ENCODE peak calls at places on chromosomes 2 and 18, in ten cellular contexts. G is IMR-90, N is neural progenitor cell, O is mucosa of descending colon, M is HCT116, J is spleen, P is right atrium auricular region, Y is GM23248, I is PC-9, A is heart right ventricle. V is an unnamed sample. For H3K4me1, the result is how much of the 10 kb centered on the place peaks cover.

GRCh38 chr18:32548688-32549087 is 78.0 kb upstream of the GAREM1 start:
- DNase-seq in G (no peak), N (peak), O (no peak), M (no peak), J (no peak), P (no peak), Y (no peak), I (no peak), A (no peak), V (no peak)

GRCh38 chr2:127631184-127631996 is 14.6 kb upstream of the GPR17 start:
- DNase-seq in G (no peak), N (no peak), O (no peak), M (no peak), J (peak), P (no peak), Y (no peak), I (no peak), A (peak), V (no peak)

GRCh38 chr2:174970092-174970491 is 35.1 kb downstream of the CHN1 start:
- DNase-seq in G (peak), N (no peak), O (no peak), M (no peak), J (no peak), P (no peak), Y (peak), I (no peak), A (no peak), V (peak)

GRCh38 chr2:33457588-33458247 is 18.7 kb upstream of the RASGRP3 start:
- DNase-seq in G (no peak), N (no peak), O (no peak), M (no peak), J (no peak), P (no peak), Y (no peak), I (no peak), A (no peak), V (peak)

GRCh38 chr18:6920099-6920955 is 190.8 kb downstream of the ARHGAP28 start:
- DNase-seq in G (peak), N (peak), O (no peak), M (no peak), J (no peak), P (no peak), Y (peak), I (peak), A (no peak), V (peak)

GRCh38 chr18:49006641-49007136 is 55.9 kb upstream of the SMAD7 start:
- DNase-seq in G (no peak), N (no peak), O (no peak), M (no peak), J (peak), P (no peak), Y (peak), I (no peak), A (no peak), V (peak)

GRCh38 chr18:35489913-35490490 is 7.8 kb downstream of the INO80C start:
- DNase-seq in G (no peak), N (no peak), O (peak), M (no peak), J (no peak), P (no peak), Y (no peak), I (no peak), A (no peak), V (no peak)

GRCh38 chr18:51350081-51350480 is 152.6 kb upstream of the MEX3C start:
- DNase-seq in G (no peak), N (no peak), O (no peak), M (no peak), J (no peak), P (no peak), Y (no peak), I (peak), A (no peak), V (no peak)

GRCh38 chr2:167198009-167198408 is 309.7 kb downstream of the XIRP2 start:
- DNase-seq in G (no peak), N (no peak), O (no peak), M (no peak), J (no peak), P (no peak), Y (no peak), I (no peak), A (no peak), V (no peak)

GRCh38 chr18:23281626-23282436 is 146.5 kb downstream of the CABLES1 start:
- DNase-seq in G (no peak), N (no peak), O (no peak), M (peak), J (no peak), P (no peak), Y (peak), I (peak), A (no peak), V (no peak)

GRCh38 chr2:4972472-4972871 is 719.7 kb upstream of the SOX11 start:
- DNase-seq in G (no peak), N (no peak), O (no peak), M (no peak), J (no peak), P (no peak), Y (no peak), I (no peak), A (no peak), V (no peak)

GRCh38 chr2:11004206-11004605 is 92.5 kb downstream of the KCNF1 start:
- DNase-seq in G (peak), N (no peak), O (no peak), M (no peak), J (no peak), P (no peak), Y (peak), I (peak), A (no peak), V (peak)

GRCh38 chr18:75223687-75224347 is 13.2 kb downstream of the TSHZ1 start:
- DNase-seq in G (peak), N (no peak), O (no peak), M (no peak), J (no peak), P (no peak), Y (no peak), I (no peak), A (no peak), V (peak)

GRCh38 chr2:136510244-136510643 is 255.1 kb upstream of the THSD7B start:
- DNase-seq in G (no peak), N (peak), O (no peak), M (no peak), J (no peak), P (no peak), Y (no peak), I (no peak), A (no peak), V (no peak)

GRCh38 chr2:26585966-26586365 is 55.2 kb downstream of the CIB4 start:
- DNase-seq in G (no peak), N (no peak), O (no peak), M (no peak), J (peak), P (no peak), Y (no peak), I (no peak), A (no peak), V (no peak)

GRCh38 chr2:236265675-236266074 is 1.5 kb upstream of the ASB18 start:
- DNase-seq in G (no peak), N (no peak), O (no peak), M (no peak), J (no peak), P (peak), Y (no peak), I (no peak), A (no peak), V (no peak)

GRCh38 chr2:1501991-1502390 is 88.7 kb downstream of the TPO start:
- DNase-seq in G (no peak), N (no peak), O (no peak), M (no peak), J (peak), P (no peak), Y (no peak), I (no peak), A (no peak), V (no peak)
- H3K4me1 ChIP-seq in G (under half), N (under half), O (under half), M (under half), J (under half), P (under half), Y (under half), I (under half), A (under half), V (under half)

GRCh38 chr2:36389081-36389480 is 33.5 kb downstream of the CRIM1 start:
- DNase-seq in G (peak), N (no peak), O (no peak), M (no peak), J (no peak), P (no peak), Y (peak), I (peak), A (no peak), V (peak)
- H3K4me1 ChIP-seq in G (under half), N (under half), O (under half), M (under half), J (under half), P (under half), Y (under half), I (under half), A (under half), V (under half)

DNA sequence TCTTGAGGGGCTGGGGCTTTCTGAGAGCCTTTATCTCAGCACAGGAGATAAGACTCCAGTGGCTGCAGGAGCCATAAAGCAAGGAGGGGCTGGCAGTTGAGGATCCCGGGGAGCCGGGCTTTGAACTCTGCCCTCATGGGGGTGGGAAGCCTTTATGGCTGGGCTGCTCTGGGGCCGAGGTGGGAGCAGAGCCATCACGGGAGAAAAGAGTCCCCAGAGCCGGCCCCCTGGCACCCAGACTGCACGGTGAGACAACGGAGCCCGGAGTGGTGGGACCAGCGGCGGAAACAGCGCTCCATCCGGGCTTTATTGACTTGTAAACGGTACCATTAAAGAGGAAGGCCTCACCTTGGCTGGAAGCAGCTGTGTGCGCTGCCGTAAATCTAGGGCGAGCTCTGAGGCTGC is 162.6 kb downstream of the MYCN start:
- DNase-seq in G (no peak), N (no peak), O (peak), M (no peak), J (no peak), P (no peak), Y (no peak), I (no peak), A (no peak), V (no peak)
- H3K4me1 ChIP-seq in G (under half), N (under half), O (under half), M (under half), J (under half), P (under half), Y (under half), I (under half), A (under half), V (under half)

GRCh38 chr2:238139841-238140439 is 1.5 kb downstream of the KLHL30 start:
- DNase-seq in G (no peak), N (no peak), O (no peak), M (no peak), J (no peak), P (no peak), Y (no peak), I (no peak), A (no peak), V (no peak)

GRCh38 chr2:238139141-238139840 is 823 bp downstream of the KLHL30 start:
- DNase-seq in G (no peak), N (peak), O (no peak), M (no peak), J (no peak), P (no peak), Y (no peak), I (no peak), A (no peak), V (no peak)

GRCh38 chr2:238137885-238138284 is 583 bp upstream of the KLHL30 start:
- DNase-seq in G (no peak), N (no peak), O (no peak), M (no peak), J (no peak), P (no peak), Y (no peak), I (no peak), A (no peak), V (no peak)

GRCh38 chr2:238136820-238137537 is 1.5 kb upstream of the KLHL30 start:
- DNase-seq in G (peak), N (no peak), O (no peak), M (no peak), J (no peak), P (peak), Y (peak), I (peak), A (peak), V (no peak)

GRCh38 chr2:238138331-238139102 is at the start of gene KLHL30:
- DNase-seq in G (no peak), N (no peak), O (no peak), M (no peak), J (no peak), P (no peak), Y (no peak), I (no peak), A (peak), V (no peak)
- H3K4me1 ChIP-seq in G (under half), N (under half), O (under half), M (under half), J (under half), P (under half), Y (under half), I (half or more), A (under half), V (under half)

GRCh38 chr2:189408294-189408693 is 33.0 kb upstream of the WDR75 start:
- DNase-seq in G (peak), N (no peak), O (no peak), M (no peak), J (no peak), P (no peak), Y (peak), I (no peak), A (no peak), V (peak)
- H3K4me1 ChIP-seq in G (under half), N (under half), O (under half), M (under half), J (under half), P (under half), Y (under half), I (under half), A (under half), V (under half)

DNA sequence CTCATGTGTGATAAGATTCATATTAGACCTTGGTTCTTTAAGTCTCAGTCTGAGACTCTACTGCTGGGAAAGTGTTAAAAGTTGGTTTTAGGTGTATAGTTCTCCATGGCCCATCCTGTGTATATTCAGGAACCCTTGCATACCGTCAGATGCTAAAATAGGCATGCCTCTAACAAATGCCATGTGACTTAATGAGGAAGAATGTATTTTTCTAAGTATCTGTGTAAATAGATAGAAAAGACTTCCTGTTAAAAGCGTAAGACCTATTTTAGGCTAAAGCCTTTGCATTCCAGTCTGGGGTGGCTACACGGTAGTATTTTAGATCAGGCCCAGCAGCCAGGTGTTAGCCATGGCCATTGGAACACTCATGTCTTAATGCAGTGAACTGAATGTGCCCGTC is 73.3 kb downstream of the RHBDD1 start:
- DNase-seq in G (peak), N (no peak), O (no peak), M (no peak), J (no peak), P (no peak), Y (no peak), I (no peak), A (no peak), V (no peak)
- H3K4me1 ChIP-seq in G (under half), N (under half), O (under half), M (under half), J (under half), P (under half), Y (under half), I (under half), A (under half), V (under half)

GRCh38 chr18:55500316-55501086 is 87.5 kb downstream of the TCF4 start:
- DNase-seq in G (peak), N (no peak), O (no peak), M (no peak), J (no peak), P (no peak), Y (peak), I (no peak), A (no peak), V (peak)
- H3K4me1 ChIP-seq in G (under half), N (under half), O (under half), M (under half), J (under half), P (under half), Y (under half), I (under half), A (under half), V (under half)

DNA sequence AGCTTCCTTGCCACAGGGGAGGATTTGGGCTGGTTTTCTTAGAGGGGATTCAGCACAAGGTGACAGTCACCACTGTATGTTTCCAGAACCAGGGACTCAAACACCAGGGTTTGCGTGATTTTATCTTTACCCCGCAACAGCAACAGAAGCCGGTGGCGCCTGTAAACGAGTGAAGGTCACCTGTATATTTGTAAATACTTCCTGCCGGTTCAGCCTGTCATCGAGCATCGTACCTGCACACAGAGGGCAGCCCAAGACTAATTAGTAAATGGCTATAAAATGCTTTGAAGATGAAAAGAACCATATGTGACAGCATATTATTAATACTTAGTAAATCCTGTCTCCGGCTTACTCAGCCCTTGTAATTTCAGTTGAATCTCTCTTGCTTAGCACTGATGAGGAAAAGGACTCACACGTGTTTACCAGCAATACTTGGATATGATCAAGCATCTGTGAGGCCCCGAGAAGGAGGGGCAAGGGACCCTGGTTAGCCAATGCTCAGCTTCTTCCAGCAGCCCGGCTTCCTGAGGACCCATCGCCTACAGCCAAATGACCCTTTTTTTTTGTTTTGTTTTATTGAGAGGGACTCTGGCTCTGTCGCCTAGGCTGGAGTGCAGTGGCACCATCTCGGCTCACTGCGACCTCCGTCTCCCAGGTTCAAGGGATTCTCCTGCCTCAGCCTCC is 51.3 kb upstream of the FOSL2 start:
- DNase-seq in G (no peak), N (no peak), O (peak), M (no peak), J (peak), P (no peak), Y (peak), I (no peak), A (no peak), V (no peak)
- H3K4me1 ChIP-seq in G (under half), N (under half), O (under half), M (under half), J (under half), P (under half), Y (under half), I (under half), A (under half), V (under half)

GRCh38 chr2:59888706-59889105 is 664.7 kb downstream of the BCL11A start:
- DNase-seq in G (no peak), N (no peak), O (no peak), M (no peak), J (no peak), P (no peak), Y (no peak), I (no peak), A (no peak), V (no peak)
- H3K4me1 ChIP-seq in G (under half), N (under half), O (under half), M (under half), J (under half), P (under half), Y (under half), I (under half), A (under half), V (under half)

V was measured in astrocyte.